ENCODE peak calls at places on chromosome 7, in eight cellular contexts. One of them, this sample, is unnamed.
A peak's percentile ranks its signal among the peaks of the same experiment; 100 is the strongest.

GRCh38 chr7:35593896-35594295 is 101.0 kb downstream of the HERPUD2 start:
- DNase-seq in mammary epithelial cell: no peak
- DNase-seq in MM.1S: no peak
- DNase-seq in hepatocyte: no peak
- DNase-seq in tibial nerve: no peak
- DNase-seq in upper lobe of right lung: no peak
- DNase-seq in left ventricle myocardium inferior: no peak
- DNase-seq in IMR-90: no peak
- DNase-seq in this sample: peak; percentile 40

GRCh38 chr7:33243319-33243881 is 114.0 kb downstream of the BBS9 start:
- DNase-seq in mammary epithelial cell: peak; percentile 27
- DNase-seq in MM.1S: peak; percentile 42
- DNase-seq in tibial nerve: no peak
- DNase-seq in left ventricle myocardium inferior: no peak
- DNase-seq in hepatocyte: peak; percentile 55
- DNase-seq in IMR-90: peak; percentile 70
- DNase-seq in upper lobe of right lung: no peak
- DNase-seq in this sample: no peak

GRCh38 chr7:21253740-21254687 is 173.9 kb upstream of the SP4 start:
- DNase-seq in hepatocyte: peak; percentile 87
- DNase-seq in upper lobe of right lung: no peak
- DNase-seq in IMR-90: peak; percentile 26
- DNase-seq in left ventricle myocardium inferior: no peak
- DNase-seq in mammary epithelial cell: peak; percentile 52
- DNase-seq in tibial nerve: peak; percentile 52
- DNase-seq in MM.1S: peak; percentile 42
- DNase-seq in this sample: peak; percentile 77

GRCh38 chr7:128236924-128237586 is 4.0 kb upstream of the LEP start:
- DNase-seq in left ventricle myocardium inferior: no peak
- DNase-seq in mammary epithelial cell: peak; percentile 99
- DNase-seq in tibial nerve: no peak
- DNase-seq in IMR-90: peak; percentile 90
- DNase-seq in MM.1S: peak; percentile 94
- DNase-seq in upper lobe of right lung: no peak
- DNase-seq in hepatocyte: no peak
- DNase-seq in this sample: no peak

GRCh38 chr7:92621641-92622429 is 31.6 kb upstream of the FAM133B start:
- DNase-seq in MM.1S: peak; percentile 49
- DNase-seq in upper lobe of right lung: no peak
- DNase-seq in left ventricle myocardium inferior: no peak
- DNase-seq in tibial nerve: no peak
- DNase-seq in hepatocyte: no peak
- DNase-seq in IMR-90: no peak
- DNase-seq in mammary epithelial cell: peak; percentile 32
- DNase-seq in this sample: no peak

GRCh38 chr7:126450269-126450671 is 802.5 kb downstream of the GRM8 start:
- DNase-seq in MM.1S: peak; percentile 86
- DNase-seq in left ventricle myocardium inferior: no peak
- DNase-seq in upper lobe of right lung: no peak
- DNase-seq in IMR-90: no peak
- DNase-seq in tibial nerve: no peak
- DNase-seq in mammary epithelial cell: no peak
- DNase-seq in hepatocyte: no peak
- DNase-seq in this sample: no peak

GRCh38 chr7:34389332-34390078 is 268.5 kb upstream of the NPSR1 start:
- DNase-seq in IMR-90: no peak
- DNase-seq in tibial nerve: no peak
- DNase-seq in left ventricle myocardium inferior: no peak
- DNase-seq in MM.1S: no peak
- DNase-seq in mammary epithelial cell: no peak
- DNase-seq in hepatocyte: no peak
- DNase-seq in upper lobe of right lung: no peak
- DNase-seq in this sample: no peak

GRCh38 chr7:127252736-127253288 is at the start of gene GRM8:
- DNase-seq in tibial nerve: peak; percentile 15
- DNase-seq in MM.1S: peak; percentile 52
- DNase-seq in IMR-90: peak; percentile 22
- DNase-seq in mammary epithelial cell: peak; percentile 30
- DNase-seq in hepatocyte: peak; percentile 61
- DNase-seq in left ventricle myocardium inferior: peak; percentile 27
- DNase-seq in upper lobe of right lung: peak; percentile 70
- DNase-seq in this sample: peak; percentile 54

GRCh38 chr7:154373951-154374350 is 321.8 kb downstream of the DPP6 start:
- DNase-seq in IMR-90: no peak
- DNase-seq in left ventricle myocardium inferior: no peak
- DNase-seq in tibial nerve: no peak
- DNase-seq in upper lobe of right lung: no peak
- DNase-seq in mammary epithelial cell: no peak
- DNase-seq in MM.1S: no peak
- DNase-seq in hepatocyte: no peak
- DNase-seq in this sample: no peak

GRCh38 chr7:156121434-156121833 is 309.2 kb upstream of the SHH start:
- DNase-seq in tibial nerve: no peak
- DNase-seq in IMR-90: no peak
- DNase-seq in mammary epithelial cell: no peak
- DNase-seq in MM.1S: no peak
- DNase-seq in upper lobe of right lung: no peak
- DNase-seq in left ventricle myocardium inferior: no peak
- DNase-seq in hepatocyte: no peak
- DNase-seq in this sample: no peak
- H3K27me3 ChIP-seq in tibial nerve: no peaks in the 10 kb centered on the region
- H3K27me3 ChIP-seq in IMR-90: no peaks in the 10 kb centered on the region
- H3K27me3 ChIP-seq in mammary epithelial cell: no peaks in the 10 kb centered on the region
- H3K27me3 ChIP-seq in MM.1S: peaks cover 71% of the 10 kb centered on the region
- H3K27me3 ChIP-seq in upper lobe of right lung: no peaks in the 10 kb centered on the region
- H3K27me3 ChIP-seq in left ventricle myocardium inferior: peaks cover 40% of the 10 kb centered on the region
- H3K27me3 ChIP-seq in hepatocyte: no peaks in the 10 kb centered on the region
- H3K27me3 ChIP-seq in this sample: peaks cover 100% of the 10 kb centered on the region

DNA sequence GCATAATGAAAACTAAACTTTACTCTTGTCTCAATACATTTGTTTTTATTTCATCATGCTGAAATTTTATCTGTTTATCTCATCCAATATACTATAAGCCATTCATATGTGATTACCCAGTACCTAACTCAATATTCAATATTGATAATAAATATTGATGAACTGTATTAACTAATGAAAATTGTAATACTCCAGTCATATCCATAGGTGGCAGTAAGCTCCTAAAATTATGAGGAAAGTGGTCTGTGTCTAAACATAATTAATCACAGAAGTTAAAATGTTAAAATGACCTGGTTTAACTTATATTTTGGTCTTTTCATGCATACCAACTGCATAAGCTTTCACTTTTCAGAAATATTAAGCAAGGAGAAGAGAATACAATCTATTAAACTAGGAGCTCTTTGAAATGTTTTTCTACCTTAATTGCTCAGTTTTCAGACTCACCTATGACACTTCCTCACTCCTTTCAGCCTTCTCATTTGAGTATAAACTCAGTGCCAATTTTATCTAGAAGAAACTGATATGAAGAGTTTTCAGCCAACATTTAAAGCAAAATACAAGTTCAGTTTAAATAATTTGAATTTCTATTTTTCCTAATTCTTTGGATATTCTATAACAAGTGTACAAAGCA is 30.5 kb upstream of the VWDE start:
- DNase-seq in upper lobe of right lung: no peak
- DNase-seq in tibial nerve: no peak
- DNase-seq in left ventricle myocardium inferior: no peak
- DNase-seq in hepatocyte: no peak
- DNase-seq in IMR-90: no peak
- DNase-seq in mammary epithelial cell: no peak
- DNase-seq in MM.1S: peak; percentile 31
- DNase-seq in this sample: no peak
- TF ChIP-seq CTCF in upper lobe of right lung: peak; percentile 35
- TF ChIP-seq CTCF in tibial nerve: peak; percentile 21
- TF ChIP-seq CTCF in left ventricle myocardium inferior: peak; percentile 52
- TF ChIP-seq CTCF in hepatocyte: peak; percentile 52
- TF ChIP-seq CTCF in IMR-90: peak; percentile 50
- TF ChIP-seq CTCF in mammary epithelial cell: peak; percentile 57
- TF ChIP-seq CTCF in MM.1S: peak; percentile 63
- TF ChIP-seq CTCF in this sample: no peak

GRCh38 chr7:73647725-73648592 is 19.7 kb upstream of the VPS37D start:
- DNase-seq in tibial nerve: no peak
- DNase-seq in MM.1S: no peak
- DNase-seq in IMR-90: no peak
- DNase-seq in hepatocyte: peak; percentile 89
- DNase-seq in left ventricle myocardium inferior: no peak
- DNase-seq in upper lobe of right lung: no peak
- DNase-seq in mammary epithelial cell: no peak
- DNase-seq in this sample: peak; percentile 41
- H3K27me3 ChIP-seq in tibial nerve: peaks cover 86% of the 10 kb centered on the region
- H3K27me3 ChIP-seq in MM.1S: peaks cover 70% of the 10 kb centered on the region
- H3K27me3 ChIP-seq in IMR-90: peaks cover 81% of the 10 kb centered on the region
- H3K27me3 ChIP-seq in hepatocyte: peaks cover 28% of the 10 kb centered on the region
- H3K27me3 ChIP-seq in left ventricle myocardium inferior: peaks cover 98% of the 10 kb centered on the region
- H3K27me3 ChIP-seq in upper lobe of right lung: peaks cover 30% of the 10 kb centered on the region
- H3K27me3 ChIP-seq in mammary epithelial cell: no peaks in the 10 kb centered on the region
- H3K27me3 ChIP-seq in this sample: peaks cover 4% of the 10 kb centered on the region

GRCh38 chr7:142321391-142321790 is 63.5 kb upstream of the PRSS58 start:
- DNase-seq in tibial nerve: no peak
- DNase-seq in upper lobe of right lung: no peak
- DNase-seq in MM.1S: no peak
- DNase-seq in hepatocyte: no peak
- DNase-seq in IMR-90: no peak
- DNase-seq in left ventricle myocardium inferior: no peak
- DNase-seq in mammary epithelial cell: no peak
- DNase-seq in this sample: no peak

GRCh38 chr7:142320883-142321282 is 63.0 kb upstream of the PRSS58 start:
- DNase-seq in IMR-90: no peak
- DNase-seq in hepatocyte: no peak
- DNase-seq in mammary epithelial cell: no peak
- DNase-seq in MM.1S: no peak
- DNase-seq in left ventricle myocardium inferior: no peak
- DNase-seq in upper lobe of right lung: no peak
- DNase-seq in tibial nerve: no peak
- DNase-seq in this sample: no peak

GRCh38 chr7:142323706-142324105 is 65.8 kb upstream of the PRSS58 start:
- DNase-seq in left ventricle myocardium inferior: no peak
- DNase-seq in mammary epithelial cell: peak; percentile 9
- DNase-seq in MM.1S: peak; percentile 47
- DNase-seq in IMR-90: no peak
- DNase-seq in upper lobe of right lung: no peak
- DNase-seq in hepatocyte: peak; percentile 44
- DNase-seq in tibial nerve: peak; percentile 18
- DNase-seq in this sample: peak; percentile 95

GRCh38 chr7:142319970-142320369 is 62.1 kb upstream of the PRSS58 start:
- DNase-seq in MM.1S: peak; percentile 31
- DNase-seq in tibial nerve: no peak
- DNase-seq in upper lobe of right lung: no peak
- DNase-seq in left ventricle myocardium inferior: no peak
- DNase-seq in mammary epithelial cell: no peak
- DNase-seq in IMR-90: no peak
- DNase-seq in hepatocyte: no peak
- DNase-seq in this sample: peak; percentile 63
- TF ChIP-seq CTCF in MM.1S: peak; percentile 60
- TF ChIP-seq CTCF in tibial nerve: no peak
- TF ChIP-seq CTCF in upper lobe of right lung: no peak
- TF ChIP-seq CTCF in left ventricle myocardium inferior: no peak
- TF ChIP-seq CTCF in mammary epithelial cell: peak; percentile 56
- TF ChIP-seq CTCF in IMR-90: peak; percentile 33
- TF ChIP-seq CTCF in hepatocyte: peak; percentile 18
- TF ChIP-seq CTCF in this sample: peak; percentile 78

GRCh38 chr7:73621168-73622063 is 2.9 kb downstream of the MLXIPL start:
- DNase-seq in IMR-90: no peak
- DNase-seq in mammary epithelial cell: no peak
- DNase-seq in upper lobe of right lung: no peak
- DNase-seq in MM.1S: no peak
- DNase-seq in hepatocyte: no peak
- DNase-seq in tibial nerve: no peak
- DNase-seq in left ventricle myocardium inferior: no peak
- DNase-seq in this sample: no peak

GRCh38 chr7:73622909-73623797 is 1.2 kb downstream of the MLXIPL start:
- DNase-seq in tibial nerve: peak; percentile 46
- DNase-seq in MM.1S: no peak
- DNase-seq in left ventricle myocardium inferior: peak; percentile 48
- DNase-seq in hepatocyte: peak; percentile 57
- DNase-seq in upper lobe of right lung: peak; percentile 76
- DNase-seq in IMR-90: no peak
- DNase-seq in mammary epithelial cell: no peak
- DNase-seq in this sample: no peak

GRCh38 chr7:73623798-73624668 is at the start of gene MLXIPL:
- DNase-seq in tibial nerve: peak; percentile 62
- DNase-seq in MM.1S: no peak
- DNase-seq in hepatocyte: peak; percentile 96
- DNase-seq in mammary epithelial cell: peak; percentile 62
- DNase-seq in IMR-90: no peak
- DNase-seq in left ventricle myocardium inferior: peak; percentile 70
- DNase-seq in upper lobe of right lung: peak; percentile 94
- DNase-seq in this sample: peak; percentile 94

GRCh38 chr7:73624669-73625001 is 313 bp upstream of the MLXIPL start:
- DNase-seq in IMR-90: no peak
- DNase-seq in MM.1S: no peak
- DNase-seq in hepatocyte: no peak
- DNase-seq in left ventricle myocardium inferior: no peak
- DNase-seq in mammary epithelial cell: no peak
- DNase-seq in tibial nerve: no peak
- DNase-seq in upper lobe of right lung: no peak
- DNase-seq in this sample: no peak

DNA sequence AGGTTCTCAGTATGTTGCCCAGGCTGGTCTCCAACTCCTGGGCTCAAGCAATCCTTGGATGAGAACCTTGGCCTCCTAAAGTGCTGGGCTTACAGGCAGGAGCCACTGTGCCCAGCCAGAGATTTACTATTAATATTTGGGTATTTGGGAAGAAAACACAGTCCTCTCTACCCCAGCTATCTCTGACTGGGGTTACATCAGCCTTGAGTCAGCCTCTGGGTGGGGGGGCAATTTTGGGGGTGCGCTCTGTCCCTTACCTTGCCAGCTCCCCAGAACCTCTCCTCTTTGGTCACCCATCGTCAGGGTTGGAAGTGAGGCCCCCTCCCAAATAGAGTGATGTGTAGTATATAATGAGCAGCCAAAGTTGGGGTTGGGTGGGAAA is 1.8 kb downstream of the MLXIPL start:
- DNase-seq in upper lobe of right lung: no peak
- DNase-seq in IMR-90: no peak
- DNase-seq in tibial nerve: no peak
- DNase-seq in left ventricle myocardium inferior: no peak
- DNase-seq in hepatocyte: no peak
- DNase-seq in MM.1S: no peak
- DNase-seq in mammary epithelial cell: no peak
- DNase-seq in this sample: no peak
- H3K27me3 ChIP-seq in upper lobe of right lung: peaks cover 46% of the 10 kb centered on the region
- H3K27me3 ChIP-seq in IMR-90: peaks cover 69% of the 10 kb centered on the region
- H3K27me3 ChIP-seq in tibial nerve: peaks cover 81% of the 10 kb centered on the region
- H3K27me3 ChIP-seq in left ventricle myocardium inferior: peaks cover 69% of the 10 kb centered on the region
- H3K27me3 ChIP-seq in hepatocyte: peaks cover 36% of the 10 kb centered on the region
- H3K27me3 ChIP-seq in MM.1S: peaks cover 42% of the 10 kb centered on the region
- H3K27me3 ChIP-seq in mammary epithelial cell: peaks cover 14% of the 10 kb centered on the region
- H3K27me3 ChIP-seq in this sample: no peaks in the 10 kb centered on the region

This sample was measured in WERI-Rb-1.